ENCODE peak calls at places on chromosomes 5 and 9, in five cellular contexts. W is NCI-H2029 treated with DMSO at 0.1 percent for 48 hours; P is CD4-positive, alpha-beta memory T cell; J is effector memory CD4-positive, alpha-beta T cell; D is activated T-helper 1 cell treated with anti-CD3 and anti-CD28 coated beads, Interleukin-2, amount 50 U/mL, for 16 hours. S is an unnamed sample.

GRCh38 chr5:96226941-96227552 is 206.0 kb downstream of the PCSK1 start:
- DNase-seq in W (no peak), D (no peak), J (no peak), P (no peak), S (no peak)

GRCh38 chr5:68070641-68071191 is 144.8 kb upstream of the PIK3R1 start:
- DNase-seq in W (no peak), D (no peak), P (no peak), J (no peak), S (no peak)

GRCh38 chr9:121815556-121816448 is 164.4 kb downstream of the DAB2IP start:
- DNase-seq in D (no peak), W (no peak), J (no peak), P (no peak), S (no peak)

GRCh38 chr5:156444737-156445136 is 117.8 kb downstream of the SGCD start:
- DNase-seq in P (no peak), W (no peak), D (no peak), J (no peak), S (no peak)

GRCh38 chr5:170791325-170791954 is 7.9 kb downstream of the GABRP start:
- DNase-seq in P (no peak), W (peak), J (no peak), D (no peak), S (no peak)

GRCh38 chr9:60545346-60546315 is 368.6 kb upstream of the SPATA31A5 start:
- DNase-seq in W (no peak), D (no peak), P (no peak), J (no peak), S (no peak)

GRCh38 chr5:110477923-110478322 is 248.5 kb downstream of the TMEM232 start:
- DNase-seq in W (no peak), J (no peak), P (no peak), D (no peak), S (no peak)

GRCh38 chr5:37724395-37725125 is 115.3 kb downstream of the GDNF start:
- DNase-seq in J (no peak), D (no peak), P (no peak), W (no peak), S (no peak)

GRCh38 chr9:96412174-96412913 is 5.8 kb downstream of the ZNF367 start:
- DNase-seq in P (no peak), D (no peak), W (no peak), J (no peak), S (no peak)

GRCh38 chr5:146050061-146050460 is 55.3 kb downstream of the PLAC8L1 start:
- DNase-seq in P (no peak), J (no peak), W (no peak), D (no peak), S (no peak)

GRCh38 chr5:168910874-168911273 is 331.7 kb upstream of the PANK3 start:
- DNase-seq in W (no peak), P (no peak), J (no peak), D (no peak), S (no peak)

GRCh38 chr5:151741678-151742423 is 16.6 kb downstream of the ATOX1 start:
- DNase-seq in P (no peak), D (no peak), W (no peak), J (no peak), S (no peak)

GRCh38 chr5:40853632-40854192 is 12.5 kb downstream of the CARD6 start:
- DNase-seq in P (no peak), J (no peak), D (no peak), W (no peak), S (no peak)

GRCh38 chr9:136279471-136279870 is 24.4 kb downstream of the CCDC187 start:
- DNase-seq in P (no peak), W (no peak), D (no peak), J (no peak), S (no peak)

GRCh38 chr9:121281614-121282291 is 13.8 kb downstream of the GSN start:
- DNase-seq in J (no peak), P (no peak), D (no peak), W (peak), S (no peak)

GRCh38 chr9:21505425-21506179 is 23.5 kb upstream of the IFNE start:
- DNase-seq in W (no peak), P (no peak), D (no peak), J (no peak), S (no peak)

GRCh38 chr5:137415231-137415681 is 83.9 kb downstream of the SPOCK1 start:
- DNase-seq in D (no peak), P (no peak), J (no peak), W (no peak), S (no peak)

GRCh38 chr5:68242743-68243142 is 27.2 kb downstream of the PIK3R1 start:
- DNase-seq in D (no peak), P (no peak), J (no peak), W (no peak), S (no peak)

S was measured in stimulated activated CD8-positive, alpha-beta memory T cell treated with anti-CD3 and anti-CD28 coated beads, Interleukin-4, amount 100 ng/mL, for 1 hour.